ENCODE peak calls at places on chromosomes 12 and 14, in ten cellular contexts. T is stomach, U is sigmoid colon, X is transverse colon, D is SK-N-SH, S is H1, N is K562, P is HepG2, J is GM12878, O is upper lobe of left lung. G is an unnamed sample. For H3K4me1, the result is how much of the 10 kb centered on the place peaks cover.

GRCh38 chr14:90140956-90141316 is 79.1 kb downstream of the KCNK13 start:
- DNase-seq in X (no peak), N (no peak), P (no peak), S (no peak), U (no peak), J (no peak), T (no peak), D (no peak), O (no peak), G (no peak)

GRCh38 chr12:93783827-93784226 is 106.7 kb downstream of the CRADD start:
- DNase-seq in P (no peak), U (no peak), S (no peak), D (peak), J (no peak), T (no peak), O (no peak), X (no peak), N (no peak), G (no peak)

GRCh38 chr12:14267724-14268123 is 97.8 kb upstream of the ATF7IP start:
- DNase-seq in X (no peak), T (no peak), N (no peak), U (no peak), D (no peak), P (no peak), S (no peak), J (no peak), O (no peak), G (no peak)

GRCh38 chr14:72535485-72535884 is 358.4 kb downstream of the DPF3 start:
- DNase-seq in X (no peak), U (no peak), J (peak), D (no peak), S (no peak), O (no peak), T (no peak), N (no peak), P (no peak), G (no peak)

GRCh38 chr14:58270628-58271027 is 26.0 kb downstream of the PSMA3 start:
- DNase-seq in O (no peak), U (no peak), N (no peak), S (no peak), X (no peak), T (no peak), D (no peak), J (no peak), P (no peak), G (no peak)

GRCh38 chr14:33030406-33030805 is 91.7 kb downstream of the NPAS3 start:
- DNase-seq in U (no peak), T (no peak), D (no peak), X (no peak), P (no peak), J (no peak), S (no peak), N (no peak), O (no peak), G (no peak)

GRCh38 chr12:56188116-56188785 is 1.0 kb downstream of the SMARCC2 start:
- DNase-seq in N (no peak), P (no peak), S (no peak), X (no peak), T (no peak), O (no peak), J (no peak), U (no peak), D (no peak), G (no peak)

GRCh38 chr12:57194253-57194652 is 22.3 kb upstream of the NXPH4 start:
- DNase-seq in O (no peak), S (no peak), X (no peak), U (no peak), T (no peak), D (no peak), N (no peak), J (no peak), P (no peak), G (no peak)

GRCh38 chr12:2588345-2588744 is 206.4 kb upstream of the FKBP4 start:
- DNase-seq in X (no peak), D (no peak), O (no peak), P (no peak), J (no peak), U (peak), S (no peak), N (no peak), T (no peak), G (no peak)

GRCh38 chr12:25806271-25806670 is 152.2 kb upstream of the RASSF8 start:
- DNase-seq in S (no peak), O (no peak), P (no peak), D (no peak), J (no peak), N (no peak), X (no peak), T (no peak), U (no peak), G (no peak)

GRCh38 chr12:56375598-56376434 is 13.2 kb upstream of the APOF start:
- DNase-seq in O (no peak), J (no peak), D (no peak), P (no peak), N (no peak), S (no peak), T (no peak), X (no peak), U (no peak), G (no peak)

GRCh38 chr14:99274346-99275221 is 2.6 kb upstream of the BCL11B start:
- DNase-seq in S (peak), X (peak), N (peak), D (peak), O (peak), P (peak), T (peak), J (no peak), U (no peak), G (peak)

GRCh38 chr14:47438650-47439140 is 236.7 kb downstream of the MDGA2 start:
- DNase-seq in S (no peak), U (no peak), J (no peak), P (no peak), X (no peak), D (no peak), T (no peak), N (no peak), O (no peak), G (no peak)

GRCh38 chr14:98959410-98959809 is 312.6 kb downstream of the BCL11B start:
- DNase-seq in D (no peak), N (no peak), U (peak), J (no peak), P (no peak), O (no peak), X (no peak), T (no peak), S (no peak), G (no peak)

GRCh38 chr12:40183745-40184144 is 41.1 kb upstream of the LRRK2 start:
- DNase-seq in P (no peak), D (no peak), X (no peak), O (no peak), S (no peak), U (no peak), N (no peak), T (no peak), J (no peak), G (no peak)

GRCh38 chr12:65194949-65195348 is 25.6 kb downstream of the LEMD3 start:
- DNase-seq in N (no peak), J (no peak), S (no peak), P (no peak), U (no peak), X (no peak), D (no peak), O (no peak), T (no peak), G (no peak)

GRCh38 chr12:65196762-65197567 is 27.6 kb downstream of the LEMD3 start:
- DNase-seq in O (no peak), U (no peak), D (no peak), P (no peak), X (no peak), T (no peak), S (no peak), J (no peak), N (no peak), G (no peak)

GRCh38 chr12:65195387-65196055 is 26.1 kb downstream of the LEMD3 start:
- DNase-seq in D (no peak), N (no peak), T (no peak), X (no peak), J (no peak), P (no peak), U (no peak), O (no peak), S (no peak), G (no peak)

GRCh38 chr12:65189028-65189718 is 19.8 kb downstream of the LEMD3 start:
- DNase-seq in D (no peak), U (no peak), P (no peak), N (no peak), S (no peak), O (no peak), J (no peak), T (no peak), X (no peak), G (no peak)

DNA sequence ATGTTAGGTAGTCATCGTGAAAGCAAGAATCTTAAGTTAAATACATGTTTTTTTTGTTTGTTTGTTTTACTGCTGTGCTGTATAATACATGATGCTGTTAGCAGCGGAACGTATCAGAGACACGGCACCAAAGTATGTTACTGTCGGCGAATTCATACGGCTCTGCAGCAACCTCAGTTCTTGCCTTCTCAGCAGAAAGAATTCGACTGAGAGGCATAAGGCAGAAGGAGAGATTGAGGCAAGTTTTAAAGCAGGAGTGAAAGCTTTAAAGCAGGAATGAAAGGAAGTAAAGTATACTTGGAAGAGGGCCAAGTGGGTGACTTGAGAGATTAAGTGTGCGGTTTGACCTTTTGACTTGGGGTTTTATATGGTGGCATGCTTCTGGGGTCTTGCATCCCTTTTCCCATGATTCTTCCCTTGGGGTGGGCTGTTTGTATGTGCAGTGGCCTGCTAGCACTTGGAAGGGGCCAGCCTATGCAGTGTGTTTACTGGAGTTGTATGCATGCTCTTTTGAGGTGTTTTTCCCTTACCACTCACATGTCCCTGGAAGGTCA is 23.7 kb downstream of the LEMD3 start:
- DNase-seq in N (no peak), U (no peak), O (no peak), X (no peak), P (no peak), S (no peak), J (no peak), D (no peak), T (no peak), G (no peak)
- TF ChIP-seq POLR2AphosphoS5 in N (no peak), U (no peak), O (no peak), X (no peak), P (no peak), S (no peak), J (no peak), D (no peak), T (no peak), G (no peak)

GRCh38 chr14:29222671-29223268 is 456.2 kb downstream of the FOXG1 start:
- DNase-seq in J (no peak), D (peak), S (no peak), P (peak), U (no peak), T (no peak), X (no peak), N (no peak), O (no peak), G (no peak)
- TF ChIP-seq EP300 in J (no peak), D (no peak), S (no peak), P (no peak), U (no peak), T (no peak), X (no peak), N (no peak), O (no peak), G (no peak)

DNA sequence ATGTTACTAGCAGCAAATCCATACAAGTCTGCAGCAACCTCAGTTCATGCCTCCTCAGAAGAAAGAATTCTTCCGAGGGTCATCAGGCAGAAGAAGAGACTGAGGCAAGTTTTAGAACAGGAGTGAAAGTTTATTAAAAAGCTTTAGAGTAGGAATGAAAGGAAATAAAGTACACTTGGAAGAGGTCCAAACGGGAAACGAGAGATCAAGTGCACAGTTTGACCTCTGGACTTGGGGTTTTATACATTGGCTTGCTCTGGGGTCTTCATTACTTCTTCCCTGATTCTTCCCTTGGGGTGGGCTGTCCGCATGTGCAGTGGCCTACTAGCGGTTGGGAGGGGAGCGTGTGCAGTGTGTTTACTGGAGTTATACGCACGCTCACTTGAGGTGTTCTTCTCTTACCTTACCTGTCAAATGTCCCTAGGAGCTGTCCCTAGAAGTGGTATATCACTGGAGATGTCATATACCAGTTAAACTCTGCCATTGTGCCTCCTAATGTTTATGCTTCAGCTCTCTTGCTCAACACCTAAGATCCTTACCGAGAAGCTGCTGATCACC is 372.8 kb upstream of the KITLG start:
- DNase-seq in U (no peak), X (no peak), O (no peak), P (no peak), J (no peak), S (no peak), N (no peak), D (no peak), T (no peak), G (no peak)
- H3K4me1 ChIP-seq in U (under half), X (under half), O (under half), P (under half), J (under half), S (under half), N (under half), D (under half), T (under half), G (under half)

GRCh38 chr12:90393089-90393488 is 561.9 kb downstream of the CCER1 start:
- DNase-seq in U (no peak), D (no peak), J (no peak), N (no peak), P (no peak), O (no peak), T (no peak), S (no peak), X (no peak), G (no peak)

GRCh38 chr12:90390947-90391346 is 564.0 kb downstream of the CCER1 start:
- DNase-seq in P (no peak), N (no peak), T (no peak), D (no peak), J (no peak), O (no peak), U (no peak), X (no peak), S (no peak), G (no peak)

GRCh38 chr12:90398437-90398836 is 556.5 kb downstream of the CCER1 start:
- DNase-seq in O (no peak), S (no peak), J (no peak), T (no peak), N (no peak), X (no peak), D (no peak), P (no peak), U (no peak), G (no peak)

GRCh38 chr12:90396556-90396955 is 558.4 kb downstream of the CCER1 start:
- DNase-seq in P (no peak), T (no peak), J (no peak), D (no peak), U (no peak), X (no peak), N (no peak), S (no peak), O (no peak), G (no peak)

DNA sequence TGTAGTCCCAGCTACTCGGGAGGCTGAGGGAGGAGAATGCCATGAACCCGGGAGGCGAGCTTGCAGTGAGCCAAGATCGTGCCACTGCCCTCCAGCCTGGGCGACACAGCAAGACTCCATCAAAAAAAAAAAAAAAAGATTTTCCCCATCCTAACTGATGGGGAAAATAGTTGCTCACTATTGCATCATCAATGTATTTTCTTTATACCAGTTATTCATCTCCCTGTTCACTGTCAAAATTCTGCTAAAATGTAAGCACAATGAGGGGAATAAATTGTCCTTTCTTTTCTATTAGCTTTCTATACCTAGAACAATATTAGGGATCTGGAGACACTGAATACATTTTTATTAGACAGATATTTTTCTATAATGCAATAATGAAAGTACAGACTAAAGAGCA is 561.3 kb downstream of the CCER1 start:
- DNase-seq in N (no peak), D (no peak), S (no peak), P (no peak), U (no peak), X (no peak), O (no peak), T (no peak), J (no peak), G (no peak)
- TF ChIP-seq POLR2AphosphoS5 in N (no peak), D (no peak), S (no peak), P (no peak), U (no peak), X (no peak), O (no peak), T (no peak), J (no peak), G (no peak)

GRCh38 chr12:68745904-68746571 is at the start of gene SLC35E3:
- DNase-seq in O (peak), X (peak), J (peak), T (peak), P (peak), U (peak), N (peak), D (peak), S (peak), G (peak)
- TF ChIP-seq EP300 in O (no peak), X (no peak), J (no peak), T (no peak), P (no peak), U (no peak), N (peak), D (no peak), S (no peak), G (no peak)